ENCODE peak calls at places on chromosome 21, in eight cellular contexts. K, V, N, I, Q, C, Z and U are unnamed samples.

GRCh38 chr21:15495965-15496364 is 233.8 kb upstream of the USP25 start:
- DNase-seq in K (no peak), V (no peak), N (no peak), I (no peak), Q (no peak), C (no peak), Z (no peak), U (no peak)

GRCh38 chr21:30436986-30437385 is 3.1 kb upstream of the KRTAP15-1 start:
- DNase-seq in K (no peak), V (no peak), N (no peak), I (no peak), Q (no peak), C (no peak), Z (no peak), U (no peak)

GRCh38 chr21:39518055-39518844 is 66.5 kb downstream of the SH3BGR start:
- DNase-seq in K (no peak), V (no peak), N (peak; percentile 71), I (peak; percentile 65), Q (peak; percentile 29), C (peak; percentile 70), Z (no peak), U (no peak)

GRCh38 chr21:32252136-32252535 is 26.7 kb downstream of the MIS18A start:
- DNase-seq in K (no peak), V (no peak), N (no peak), I (no peak), Q (no peak), C (no peak), Z (no peak), U (no peak)

GRCh38 chr21:9839011-9839661 is 682.2 kb upstream of the TPTE start:
- DNase-seq in K (peak; percentile 32), V (no peak), N (no peak), I (no peak), Q (no peak), C (no peak), Z (no peak), U (no peak)

GRCh38 chr21:27818847-27819246 is 852.0 kb upstream of the ADAMTS5 start:
- DNase-seq in K (no peak), V (no peak), N (no peak), I (no peak), Q (no peak), C (no peak), Z (no peak), U (no peak)

GRCh38 chr21:30072496-30072895 is 94.1 kb downstream of the CLDN17 start:
- DNase-seq in K (no peak), V (no peak), N (no peak), I (no peak), Q (no peak), C (peak; percentile 42), Z (no peak), U (peak; percentile 48)

GRCh38 chr21:38917045-38917774 is 111.5 kb downstream of the ETS2 start:
- DNase-seq in K (no peak), V (no peak), N (no peak), I (no peak), Q (peak; percentile 16), C (no peak), Z (no peak), U (peak; percentile 45)

GRCh38 chr21:17467392-17467791 is 45.5 kb upstream of the CXADR start:
- DNase-seq in K (no peak), V (no peak), N (no peak), I (no peak), Q (no peak), C (no peak), Z (no peak), U (no peak)

GRCh38 chr21:31732891-31733520 is 1.1 kb upstream of the SCAF4 start:
- DNase-seq in K (peak; percentile 23), V (no peak), N (no peak), I (no peak), Q (no peak), C (peak; percentile 11), Z (no peak), U (peak; percentile 52)

GRCh38 chr21:20856926-20857325 is 141.3 kb upstream of the NCAM2 start:
- DNase-seq in K (no peak), V (no peak), N (no peak), I (no peak), Q (no peak), C (no peak), Z (no peak), U (no peak)

GRCh38 chr21:17711896-17712295 is 99.2 kb upstream of the BTG3 start:
- DNase-seq in K (no peak), V (no peak), N (no peak), I (no peak), Q (no peak), C (no peak), Z (no peak), U (no peak)

GRCh38 chr21:14382486-14382834 is 486 bp downstream of the HSPA13 start:
- DNase-seq in K (peak; percentile 18), V (no peak), N (no peak), I (no peak), Q (no peak), C (peak; percentile 26), Z (no peak), U (no peak)

GRCh38 chr21:34800797-34801518 is 132.2 kb downstream of the CLIC6 start:
- DNase-seq in K (no peak), V (no peak), N (no peak), I (no peak), Q (no peak), C (no peak), Z (no peak), U (no peak)

GRCh38 chr21:16377120-16377658 is 647.4 kb downstream of the USP25 start:
- DNase-seq in K (no peak), V (no peak), N (no peak), I (no peak), Q (no peak), C (no peak), Z (no peak), U (no peak)

GRCh38 chr21:20260124-20260523 is 738.1 kb upstream of the NCAM2 start:
- DNase-seq in K (no peak), V (no peak), N (no peak), I (no peak), Q (no peak), C (no peak), Z (no peak), U (no peak)

GRCh38 chr21:44871576-44872265 is 1.8 kb downstream of the PTTG1IP start:
- DNase-seq in K (peak; percentile 54), V (peak; percentile 27), N (no peak), I (no peak), Q (no peak), C (peak; percentile 24), Z (no peak), U (peak; percentile 73)
- TF ChIP-seq POLR2A in K (no peak), V (no peak), N (no peak), I (no peak), Q (no peak), C (no peak), Z (no peak), U (no peak)

DNA sequence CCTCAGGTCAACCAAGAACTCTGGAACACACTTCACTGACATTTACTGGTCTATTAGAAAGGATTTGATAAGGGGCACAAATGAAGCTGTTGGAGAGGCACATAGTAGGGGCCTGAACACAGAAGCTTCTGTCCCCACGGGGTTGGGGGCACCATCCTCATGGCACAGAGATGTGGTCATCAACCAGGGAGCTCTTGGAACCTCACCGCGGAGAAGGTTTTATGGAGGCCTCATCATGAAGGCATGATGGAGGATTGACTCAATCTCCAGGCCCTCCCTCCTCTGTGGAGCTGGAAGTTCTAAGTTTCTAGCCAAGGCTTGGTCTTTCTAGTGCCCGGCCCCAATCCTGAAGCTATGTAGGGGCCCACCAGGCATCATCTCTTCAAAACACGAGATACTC is 23.6 kb downstream of the MX1 start:
- DNase-seq in K (no peak), V (no peak), N (no peak), I (no peak), Q (no peak), C (no peak), Z (no peak), U (no peak)
- TF ChIP-seq POLR2A in K (no peak), V (no peak), N (no peak), I (peak; percentile 74), Q (no peak), C (no peak), Z (no peak), U (no peak)

GRCh38 chr21:37071561-37072238 is 1.2 kb downstream of the PIGP start:
- DNase-seq in K (no peak), V (peak; percentile 25), N (no peak), I (no peak), Q (peak; percentile 70), C (peak; percentile 62), Z (peak; percentile 70), U (peak; percentile 65)
- TF ChIP-seq POLR2A in K (no peak), V (no peak), N (no peak), I (no peak), Q (no peak), C (peak; percentile 47), Z (no peak), U (peak; percentile 25)

DNA sequence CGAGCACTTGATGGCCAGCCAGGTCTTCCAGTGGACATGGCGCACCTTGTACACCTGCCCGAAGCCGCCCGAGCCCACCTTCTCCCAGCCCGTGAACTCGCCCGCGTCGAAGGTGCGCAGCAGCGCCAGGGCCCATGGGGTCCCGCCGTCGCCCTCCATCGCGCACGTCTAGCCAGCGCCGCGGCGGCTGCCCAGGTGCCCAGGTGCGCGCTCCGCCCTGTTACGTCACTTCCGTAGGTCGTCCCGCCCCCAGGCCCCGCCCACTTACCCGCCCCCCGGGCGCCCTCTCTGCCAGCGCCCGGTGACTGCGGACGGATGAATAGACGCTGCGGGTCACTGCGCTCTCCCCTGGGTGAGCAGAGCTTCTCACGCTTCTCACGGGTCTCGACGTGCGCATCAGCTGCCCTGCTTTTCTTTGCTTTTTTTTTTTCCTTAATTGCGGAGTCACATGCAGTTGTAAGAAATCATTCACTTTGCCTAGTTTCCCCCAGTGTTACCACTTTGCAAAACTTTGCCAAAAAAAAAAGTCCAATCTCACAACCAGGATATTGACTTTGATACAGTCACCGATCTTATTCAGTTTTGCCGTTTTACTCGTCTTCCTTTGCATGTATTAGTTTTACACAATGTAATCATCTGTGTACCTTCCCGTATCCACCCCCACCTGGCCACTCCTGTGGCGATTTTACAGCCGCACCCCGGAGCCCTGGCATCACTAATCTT is at the start of gene RIPK4:
- DNase-seq in K (peak; percentile 88), V (no peak), N (peak; percentile 73), I (peak; percentile 70), Q (peak; percentile 88), C (peak; percentile 95), Z (no peak), U (peak; percentile 95)
- TF ChIP-seq POLR2A in K (peak; percentile 94), V (no peak), N (peak; percentile 75), I (no peak), Q (peak; percentile 73), C (peak; percentile 95), Z (no peak), U (peak; percentile 97)

GRCh38 chr21:25582164-25582563 is 25.1 kb downstream of the MRPL39 start:
- DNase-seq in K (no peak), V (no peak), N (no peak), I (no peak), Q (no peak), C (no peak), Z (no peak), U (no peak)

GRCh38 chr21:25573409-25574206 is 33.7 kb downstream of the MRPL39 start:
- DNase-seq in K (no peak), V (no peak), N (peak; percentile 24), I (no peak), Q (no peak), C (no peak), Z (no peak), U (no peak)

GRCh38 chr21:25578070-25578961 is 29.0 kb downstream of the MRPL39 start:
- DNase-seq in K (no peak), V (no peak), N (no peak), I (no peak), Q (no peak), C (no peak), Z (no peak), U (no peak)

GRCh38 chr21:25579402-25580016 is 27.8 kb downstream of the MRPL39 start:
- DNase-seq in K (no peak), V (no peak), N (no peak), I (no peak), Q (no peak), C (no peak), Z (no peak), U (no peak)

GRCh38 chr21:25577765-25578069 is 29.6 kb downstream of the MRPL39 start:
- DNase-seq in K (no peak), V (no peak), N (no peak), I (no peak), Q (no peak), C (no peak), Z (no peak), U (no peak)
- TF ChIP-seq POLR2A in K (no peak), V (no peak), N (no peak), I (no peak), Q (no peak), C (no peak), Z (no peak), U (no peak)